ENCODE peak calls at places on chromosomes 1 and 21, in six cellular contexts. C, N, V, K, Y and R are unnamed samples.
A peak's percentile ranks its signal among the peaks of the same experiment; 100 is the strongest.

GRCh38 chr21:43467785-43468184 is 40.9 kb upstream of the SIK1 start:
- DNase-seq in C (no peak), N (no peak), V (no peak), K (no peak), Y (no peak), R (no peak)

GRCh38 chr1:30942326-30942978 is 33.9 kb upstream of the SDC3 start:
- DNase-seq in C (no peak), N (no peak), V (no peak), K (no peak), Y (no peak), R (no peak)

GRCh38 chr1:112501810-112502641 is 6.7 kb upstream of the WNT2B start:
- DNase-seq in C (no peak), N (peak; percentile 82), V (peak; percentile 32), K (peak; percentile 82), Y (peak; percentile 25), R (no peak)

GRCh38 chr1:162153374-162153773 is 83.9 kb downstream of the NOS1AP start:
- DNase-seq in C (no peak), N (no peak), V (no peak), K (no peak), Y (no peak), R (no peak)

GRCh38 chr1:24921938-24922662 is 8.0 kb downstream of the RUNX3 start:
- DNase-seq in C (no peak), N (no peak), V (no peak), K (no peak), Y (no peak), R (no peak)

GRCh38 chr1:112527266-112528010 is 18.7 kb downstream of the WNT2B start:
- DNase-seq in C (no peak), N (no peak), V (no peak), K (no peak), Y (no peak), R (no peak)

GRCh38 chr1:153277852-153278251 is 18.4 kb downstream of the LORICRIN start:
- DNase-seq in C (peak; percentile 66), N (no peak), V (peak; percentile 11), K (no peak), Y (peak; percentile 33), R (no peak)

GRCh38 chr1:166167395-166167922 is 658 bp upstream of the FAM78B start:
- DNase-seq in C (no peak), N (no peak), V (no peak), K (no peak), Y (no peak), R (no peak)

GRCh38 chr1:193614275-193614674 is 427.9 kb upstream of the B3GALT2 start:
- DNase-seq in C (no peak), N (no peak), V (no peak), K (no peak), Y (no peak), R (no peak)

GRCh38 chr1:208233546-208233945 is 10.6 kb downstream of the PLXNA2 start:
- DNase-seq in C (no peak), N (no peak), V (no peak), K (no peak), Y (no peak), R (no peak)

GRCh38 chr1:229124471-229125198 is 146.3 kb upstream of the RAB4A start:
- DNase-seq in C (no peak), N (no peak), V (no peak), K (no peak), Y (no peak), R (no peak)

GRCh38 chr1:202283379-202283844 is 58.3 kb downstream of the UBE2T start:
- DNase-seq in C (no peak), N (no peak), V (peak; percentile 81), K (no peak), Y (peak; percentile 28), R (peak; percentile 70)

GRCh38 chr1:154206212-154206611 is at the start of gene CFAP141:
- DNase-seq in C (no peak), N (no peak), V (peak; percentile 14), K (no peak), Y (no peak), R (no peak)

GRCh38 chr1:245867724-245868123 is 639.4 kb downstream of the SMYD3 start:
- DNase-seq in C (no peak), N (no peak), V (no peak), K (no peak), Y (no peak), R (no peak)

GRCh38 chr1:229819091-229819490 is 193.0 kb downstream of the URB2 start:
- DNase-seq in C (no peak), N (no peak), V (no peak), K (no peak), Y (no peak), R (no peak)

GRCh38 chr1:216502528-216503162 is 79.4 kb upstream of the USH2A start:
- DNase-seq in C (no peak), N (no peak), V (no peak), K (no peak), Y (no peak), R (no peak)

GRCh38 chr1:115179397-115179835 is 90.1 kb upstream of the TSPAN2 start:
- DNase-seq in C (peak; percentile 74), N (peak; percentile 70), V (peak; percentile 12), K (peak; percentile 85), Y (peak; percentile 67), R (peak; percentile 63)

GRCh38 chr1:210944255-210944654 is 189.7 kb downstream of the KCNH1 start:
- DNase-seq in C (no peak), N (no peak), V (no peak), K (no peak), Y (no peak), R (no peak)

GRCh38 chr1:51863384-51863783 is 15.1 kb downstream of the NRDC start:
- DNase-seq in C (no peak), N (no peak), V (peak; percentile 40), K (no peak), Y (no peak), R (no peak)

GRCh38 chr1:164602480-164603093 is 43.6 kb downstream of the PBX1 start:
- DNase-seq in C (no peak), N (peak; percentile 43), V (no peak), K (peak; percentile 69), Y (no peak), R (no peak)

GRCh38 chr1:197170538-197170937 is 24.1 kb upstream of the ASPM start:
- DNase-seq in C (no peak), N (no peak), V (no peak), K (no peak), Y (no peak), R (no peak)

GRCh38 chr1:15696956-15697521 is 12.9 kb downstream of the PLEKHM2 start:
- DNase-seq in C (no peak), N (no peak), V (peak; percentile 91), K (no peak), Y (no peak), R (no peak)

GRCh38 chr1:200290010-200290685 is 119.7 kb downstream of the ZNF281 start:
- DNase-seq in C (no peak), N (no peak), V (peak; percentile 27), K (no peak), Y (peak; percentile 51), R (no peak)

GRCh38 chr1:228747536-228747935 is 12.3 kb downstream of the RHOU start:
- DNase-seq in C (no peak), N (no peak), V (no peak), K (no peak), Y (no peak), R (no peak)

GRCh38 chr1:93579891-93580290 is 101.7 kb downstream of the BCAR3 start:
- DNase-seq in C (no peak), N (peak; percentile 66), V (peak; percentile 4), K (no peak), Y (no peak), R (no peak)

GRCh38 chr1:227728059-227728891 is 6.8 kb downstream of the JMJD4 start:
- DNase-seq in C (peak; percentile 87), N (peak; percentile 87), V (peak; percentile 77), K (peak; percentile 89), Y (peak; percentile 75), R (peak; percentile 79)

GRCh38 chr1:227729881-227730629 is 5.0 kb downstream of the JMJD4 start:
- DNase-seq in C (no peak), N (peak; percentile 49), V (peak; percentile 72), K (no peak), Y (peak; percentile 69), R (peak; percentile 81)

GRCh38 chr1:227728892-227729143 is 6.3 kb downstream of the JMJD4 start:
- DNase-seq in C (no peak), N (no peak), V (no peak), K (no peak), Y (no peak), R (peak; percentile 15)

GRCh38 chr1:227730630-227731151 is 4.4 kb downstream of the JMJD4 start:
- DNase-seq in C (no peak), N (peak; percentile 49), V (no peak), K (no peak), Y (no peak), R (no peak)

DNA sequence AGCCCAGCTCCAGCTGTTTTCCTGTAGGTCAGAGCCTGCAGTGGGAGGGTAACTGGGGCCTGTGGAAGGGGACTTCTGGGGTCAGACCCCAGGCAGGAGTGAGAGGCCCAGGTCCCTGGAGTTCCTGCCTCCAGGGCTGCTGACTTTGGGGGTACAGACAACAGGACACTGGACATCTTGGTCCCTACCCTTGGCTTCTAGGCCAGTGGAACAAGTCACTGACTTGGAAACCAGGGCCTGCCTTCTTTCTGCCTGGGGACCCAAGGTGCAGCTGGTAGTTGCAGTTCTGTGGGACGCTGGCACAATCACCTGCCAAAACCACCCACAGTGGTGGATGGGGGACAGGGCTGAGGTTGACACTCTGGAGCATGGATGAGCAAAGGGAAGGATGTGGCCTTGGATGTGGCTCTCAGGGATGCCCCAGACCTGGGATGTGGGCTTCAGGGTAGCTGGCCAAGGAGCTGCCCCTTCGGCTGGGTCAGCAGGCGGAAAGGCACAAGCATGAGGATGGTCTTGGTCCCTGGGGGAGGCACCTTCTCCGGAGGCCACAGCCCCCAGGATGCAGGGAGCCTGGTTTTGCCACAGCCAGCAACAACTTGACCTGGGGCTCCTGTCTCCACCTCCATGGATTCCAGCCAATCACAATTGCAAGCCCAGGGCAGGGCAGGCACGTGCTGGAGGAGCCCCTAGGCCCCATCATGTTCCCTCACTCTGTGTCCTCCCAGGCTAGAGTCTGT is 5.8 kb downstream of the JMJD4 start:
- DNase-seq in C (no peak), N (no peak), V (peak; percentile 38), K (no peak), Y (no peak), R (no peak)
- TF ChIP-seq POLR2A in C (no peak), N (no peak), V (no peak), K (no peak), Y (peak; percentile 23), R (peak; percentile 9)

DNA sequence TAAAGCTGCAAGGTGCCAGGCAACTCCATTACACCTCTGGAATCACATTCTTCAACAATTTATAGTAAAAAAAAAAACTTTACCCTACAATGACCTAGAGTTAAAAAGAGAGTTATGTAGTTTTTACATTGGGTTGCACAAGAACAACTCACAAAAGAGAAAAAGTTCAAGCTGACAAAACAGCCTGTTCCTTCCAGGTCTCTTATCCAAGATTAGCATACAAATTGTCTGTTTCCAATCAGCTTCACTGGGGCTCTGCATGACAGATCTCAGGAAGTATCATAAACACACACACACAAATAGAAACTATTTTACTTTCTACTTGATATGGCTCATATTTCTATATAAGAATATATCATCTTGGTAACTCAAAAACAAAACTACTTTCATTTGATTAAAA is 154.6 kb downstream of the PCNX2 start:
- DNase-seq in C (no peak), N (no peak), V (no peak), K (no peak), Y (no peak), R (no peak)
- TF ChIP-seq POLR2A in C (no peak), N (no peak), V (no peak), K (no peak), Y (no peak), R (no peak)

GRCh38 chr1:156504821-156505678 is 4.5 kb upstream of the MEF2D start:
- DNase-seq in C (peak; percentile 100), N (peak; percentile 99), V (peak; percentile 98), K (peak; percentile 100), Y (peak; percentile 92), R (peak; percentile 97)
- TF ChIP-seq POLR2A in C (peak; percentile 71), N (peak; percentile 28), V (no peak), K (peak; percentile 70), Y (peak; percentile 27), R (peak; percentile 43)

GRCh38 chr1:29236993-29237905 is 927 bp downstream of the PTPRU start:
- DNase-seq in C (no peak), N (peak; percentile 25), V (peak; percentile 63), K (peak; percentile 72), Y (no peak), R (no peak)
- TF ChIP-seq POLR2A in C (no peak), N (no peak), V (no peak), K (no peak), Y (peak; percentile 20), R (no peak)